ENCODE peak calls at places on chromosomes 1 and 21, in nine cellular contexts. F is dorsolateral prefrontal cortex; N is HS-5; V is left lung; S is activated effector memory CD4-positive, alpha-beta T cell treated with Interleukin-2 at 50 U/mL for 16 hours; R is AG04449; L is left ventricle myocardium inferior; Q is upper lobe of right lung; U is T-helper 9 cell. G is an unnamed sample.

GRCh38 chr1:14255231-14255630 is 343.3 kb upstream of the KAZN start:
- DNase-seq in F (no peak), N (no peak), V (no peak), S (no peak), R (no peak), L (no peak), Q (no peak), U (no peak), G (no peak)

GRCh38 chr1:228154021-228154684 is 4.4 kb downstream of the GJC2 start:
- DNase-seq in F (no peak), N (no peak), V (peak), S (no peak), R (no peak), L (peak), Q (no peak), U (no peak), G (no peak)

GRCh38 chr1:154207262-154207661 is 1.1 kb upstream of the CFAP141 start:
- DNase-seq in F (peak), N (no peak), V (no peak), S (no peak), R (no peak), L (no peak), Q (no peak), U (no peak), G (no peak)

GRCh38 chr1:1092890-1093609 is 18.9 kb upstream of the RNF223 start:
- DNase-seq in F (no peak), N (no peak), V (no peak), S (no peak), R (no peak), L (no peak), Q (no peak), U (no peak), G (no peak)

GRCh38 chr1:201258763-201259230 is 24.5 kb upstream of the PKP1 start:
- DNase-seq in F (no peak), N (no peak), V (no peak), S (no peak), R (no peak), L (no peak), Q (no peak), U (no peak), G (no peak)

GRCh38 chr21:40166291-40166843 is 299.1 kb downstream of the PCP4 start:
- DNase-seq in F (no peak), N (no peak), V (no peak), S (no peak), R (no peak), L (no peak), Q (no peak), U (no peak), G (no peak)

GRCh38 chr1:234658143-234658542 is 48.2 kb upstream of the IRF2BP2 start:
- DNase-seq in F (no peak), N (peak), V (no peak), S (no peak), R (peak), L (no peak), Q (no peak), U (no peak), G (no peak)

GRCh38 chr1:73943270-73943669 is 254.7 kb downstream of the LRRIQ3 start:
- DNase-seq in F (no peak), N (no peak), V (no peak), S (no peak), R (no peak), L (no peak), Q (no peak), U (no peak), G (no peak)

GRCh38 chr1:164559342-164560070 is 522 bp downstream of the PBX1 start:
- DNase-seq in F (peak), N (no peak), V (peak), S (no peak), R (no peak), L (peak), Q (peak), U (no peak), G (no peak)

GRCh38 chr1:156860113-156860638 is 489 bp upstream of the NTRK1 start:
- DNase-seq in F (no peak), N (peak), V (no peak), S (peak), R (no peak), L (peak), Q (no peak), U (peak), G (peak)

GRCh38 chr21:45366931-45367401 is 38.0 kb upstream of the COL18A1 start:
- DNase-seq in F (no peak), N (peak), V (peak), S (no peak), R (peak), L (peak), Q (no peak), U (no peak), G (no peak)

GRCh38 chr1:160136926-160137200 is 14.5 kb upstream of the ATP1A4 start:
- DNase-seq in F (no peak), N (no peak), V (no peak), S (no peak), R (no peak), L (no peak), Q (no peak), U (no peak), G (no peak)

GRCh38 chr1:204463125-204464060 is 31.2 kb downstream of the PIK3C2B start:
- DNase-seq in F (no peak), N (no peak), V (no peak), S (no peak), R (no peak), L (peak), Q (no peak), U (no peak), G (no peak)